ENCODE peak calls at places on chromosome 15, in ten cellular contexts. O is stimulated activated CD8-positive, alpha-beta memory T cell treated with anti-CD3 and anti-CD28 coated beads, Interleukin-7, amount 100 ng/mL, for 1 hour; F is activated CD4-positive, alpha-beta T cell treated with anti-CD3 and anti-CD28 coated beads for 24 hours; K is GM12878; Q is neural progenitor cell; C is Right ventricle myocardium superior; I is WTC11; D is NCI-H1092; G is amniotic stem cell; P is GM04504. A is an unnamed sample.

GRCh38 chr15:75007216-75007615 is 11.9 kb downstream of the SCAMP5 start:
- DNase-seq in I (no peak), D (no peak), P (no peak), C (no peak), Q (no peak), G (no peak), K (no peak), F (no peak), O (no peak), A (no peak)

GRCh38 chr15:48644498-48644826 is 1.0 kb downstream of the FBN1 start:
- DNase-seq in C (peak; percentile 70), D (no peak), K (no peak), Q (no peak), P (no peak), I (no peak), F (no peak), G (no peak), O (no peak), A (peak; percentile 0)

GRCh38 chr15:38589502-38589901 is 24.9 kb upstream of the RASGRP1 start:
- DNase-seq in Q (no peak), I (no peak), D (no peak), F (no peak), O (no peak), G (peak; percentile 77), P (peak; percentile 44), C (no peak), K (no peak), A (no peak)

GRCh38 chr15:34726407-34727100 is 28.2 kb downstream of the GJD2 start:
- DNase-seq in Q (no peak), I (no peak), K (no peak), G (no peak), O (no peak), C (no peak), D (no peak), F (no peak), P (peak; percentile 18), A (no peak)

GRCh38 chr15:67091966-67092677 is 26.7 kb downstream of the SMAD3 start:
- DNase-seq in K (no peak), C (peak; percentile 52), F (no peak), D (no peak), G (no peak), O (no peak), I (no peak), P (no peak), Q (peak; percentile 50), A (no peak)

GRCh38 chr15:57185507-57186074 is 190.7 kb upstream of the CGNL1 start:
- DNase-seq in I (no peak), P (no peak), D (no peak), G (no peak), Q (no peak), O (no peak), K (no peak), F (no peak), C (no peak), A (no peak)

GRCh38 chr15:73683624-73684536 is at the start of gene CD276:
- DNase-seq in O (no peak), C (peak; percentile 89), D (peak; percentile 9), G (peak; percentile 20), I (peak; percentile 80), Q (peak; percentile 93), F (no peak), K (no peak), P (peak; percentile 66), A (no peak)

GRCh38 chr15:88635343-88635742 is 3.5 kb upstream of the ISG20 start:
- DNase-seq in D (no peak), K (no peak), G (no peak), O (no peak), C (no peak), I (no peak), F (no peak), P (no peak), Q (no peak), A (no peak)

GRCh38 chr15:69679623-69680228 is 227.1 kb downstream of the RPLP1 start:
- DNase-seq in I (no peak), K (peak; percentile 89), Q (no peak), G (no peak), P (no peak), F (peak; percentile 28), O (no peak), C (no peak), D (no peak), A (peak; percentile 40)

GRCh38 chr15:72193781-72194396 is 3.7 kb downstream of the GRAMD2A start:
- DNase-seq in P (no peak), K (no peak), C (no peak), Q (no peak), G (no peak), D (no peak), F (no peak), I (no peak), O (no peak), A (no peak)

GRCh38 chr15:83709246-83709645 is 55.3 kb downstream of the ADAMTSL3 start:
- DNase-seq in F (no peak), C (no peak), K (no peak), I (no peak), O (no peak), D (no peak), G (no peak), Q (no peak), P (no peak), A (no peak)

GRCh38 chr15:42577514-42578031 is 2.2 kb downstream of the STARD9 start:
- DNase-seq in K (no peak), C (no peak), O (no peak), D (no peak), Q (no peak), F (no peak), I (no peak), G (no peak), P (peak; percentile 49), A (no peak)

GRCh38 chr15:77964193-77964592 is 113.3 kb downstream of the TBC1D2B start:
- DNase-seq in I (no peak), K (no peak), D (no peak), F (no peak), C (no peak), G (no peak), O (no peak), P (no peak), Q (no peak), A (no peak)

GRCh38 chr15:59173194-59173593 is 33.4 kb upstream of the LDHAL6B start:
- DNase-seq in Q (no peak), P (no peak), C (no peak), D (no peak), O (no peak), G (no peak), K (no peak), F (no peak), I (no peak), A (no peak)

GRCh38 chr15:33168444-33168843 is 26.1 kb downstream of the FMN1 start:
- DNase-seq in Q (no peak), F (no peak), O (no peak), P (no peak), I (no peak), D (no peak), C (no peak), G (no peak), K (peak; percentile 27), A (no peak)

GRCh38 chr15:69807752-69808151 is 290.0 kb downstream of the TLE3 start:
- DNase-seq in C (peak; percentile 57), P (no peak), I (no peak), K (no peak), O (no peak), D (no peak), G (peak; percentile 28), Q (no peak), F (no peak), A (no peak)

GRCh38 chr15:47513496-47513895 is 203.8 kb upstream of the SEMA6D start:
- DNase-seq in K (no peak), I (no peak), C (no peak), P (no peak), D (no peak), Q (no peak), O (no peak), G (no peak), F (no peak), A (no peak)

GRCh38 chr15:89740137-89740536 is 10.9 kb downstream of the MESP1 start:
- DNase-seq in O (no peak), I (peak; percentile 69), P (peak; percentile 44), F (no peak), D (peak; percentile 37), Q (peak; percentile 68), G (no peak), K (peak; percentile 43), C (no peak), A (peak; percentile 37)

GRCh38 chr15:58299311-58299850 is 132.4 kb upstream of the LIPC start:
- DNase-seq in Q (no peak), I (no peak), G (no peak), F (no peak), C (no peak), O (no peak), D (no peak), P (no peak), K (peak; percentile 17), A (no peak)

GRCh38 chr15:66894986-66895780 is 170.2 kb upstream of the SMAD3 start:
- DNase-seq in I (no peak), G (no peak), Q (no peak), K (no peak), C (no peak), P (no peak), D (no peak), F (no peak), O (no peak), A (no peak)

GRCh38 chr15:60821462-60822061 is 342.6 kb upstream of the ICE2 start:
- DNase-seq in C (no peak), F (no peak), I (no peak), D (no peak), K (no peak), G (no peak), P (no peak), Q (no peak), O (no peak), A (no peak)

GRCh38 chr15:52559022-52559421 is 9.8 kb downstream of the ARPP19 start:
- DNase-seq in D (no peak), P (no peak), F (no peak), C (no peak), K (no peak), I (no peak), O (no peak), G (no peak), Q (no peak), A (peak; percentile 7)

GRCh38 chr15:51491941-51492340 is 130.6 kb downstream of the DMXL2 start:
- DNase-seq in G (no peak), C (no peak), O (no peak), D (no peak), P (no peak), K (no peak), I (no peak), F (no peak), Q (no peak), A (no peak)

GRCh38 chr15:46708226-46708625 is 1009.1 kb upstream of the SEMA6D start:
- DNase-seq in K (no peak), C (no peak), I (no peak), P (no peak), D (no peak), Q (no peak), O (no peak), F (no peak), G (no peak), A (no peak)

GRCh38 chr15:98567951-98568350 is 80.4 kb upstream of the IGF1R start:
- DNase-seq in F (no peak), O (no peak), P (no peak), C (no peak), I (no peak), K (no peak), Q (no peak), G (no peak), D (no peak), A (no peak)

GRCh38 chr15:80581976-80582375 is 113.1 kb upstream of the ABHD17C start:
- DNase-seq in P (no peak), G (no peak), K (no peak), O (no peak), Q (no peak), I (no peak), C (no peak), F (no peak), D (no peak), A (no peak)

GRCh38 chr15:65416845-65417416 is 5.8 kb downstream of the IGDCC4 start:
- DNase-seq in F (no peak), P (no peak), I (peak; percentile 89), C (peak; percentile 72), K (no peak), O (no peak), Q (peak; percentile 86), D (no peak), G (no peak), A (no peak)

A was measured in stimulated activated CD4-positive, alpha-beta T cell treated with anti-CD3 and anti-CD28 coated beads, Interleukin-4, amount 100 ng/mL, for 48 hours.